ENCODE peak calls at places on chromosomes 12 and 14, in nine cellular contexts. One of them, this sample, is unnamed.

GRCh38 chr12:48787791-48788521 is 933 bp downstream of the ADCY6 start:
- DNase-seq in stimulated activated naive B cell treated with anti-CD40 and anti-IgM and Interleukin-4, amounts not matched to agents 10 μg/mL and 1 μg/mL and 100 μg/mL, for 72 hours: no peak
- DNase-seq in T-helper 2 cell treated with Interferon-gamma antibody and Interleukin-4, amounts not matched to agents 5 μg/mL and 100 μg/mL, for 36 hours: no peak
- DNase-seq in CD8-positive, alpha-beta memory T cell: no peak
- DNase-seq in activated CD4-positive, alpha-beta T cell treated with anti-CD3 and anti-CD28 coated beads for 36 hours: no peak
- DNase-seq in left ventricle myocardium inferior: no peak
- DNase-seq in CD4-positive, CD25-positive, alpha-beta regulatory T cell: no peak
- DNase-seq in transverse colon: no peak
- DNase-seq in T follicular helper cell: no peak
- DNase-seq in this sample: no peak

GRCh38 chr12:124386661-124387509 is 92.0 kb downstream of the RFLNA start:
- DNase-seq in stimulated activated naive B cell treated with anti-CD40 and anti-IgM and Interleukin-4, amounts not matched to agents 10 μg/mL and 1 μg/mL and 100 μg/mL, for 72 hours: no peak
- DNase-seq in T-helper 2 cell treated with Interferon-gamma antibody and Interleukin-4, amounts not matched to agents 5 μg/mL and 100 μg/mL, for 36 hours: no peak
- DNase-seq in CD8-positive, alpha-beta memory T cell: no peak
- DNase-seq in activated CD4-positive, alpha-beta T cell treated with anti-CD3 and anti-CD28 coated beads for 36 hours: no peak
- DNase-seq in left ventricle myocardium inferior: peak; percentile 63
- DNase-seq in CD4-positive, CD25-positive, alpha-beta regulatory T cell: no peak
- DNase-seq in transverse colon: no peak
- DNase-seq in T follicular helper cell: no peak
- DNase-seq in this sample: no peak

GRCh38 chr14:78593949-78594348 is 423.8 kb downstream of the NRXN3 start:
- DNase-seq in stimulated activated naive B cell treated with anti-CD40 and anti-IgM and Interleukin-4, amounts not matched to agents 10 μg/mL and 1 μg/mL and 100 μg/mL, for 72 hours: no peak
- DNase-seq in T-helper 2 cell treated with Interferon-gamma antibody and Interleukin-4, amounts not matched to agents 5 μg/mL and 100 μg/mL, for 36 hours: no peak
- DNase-seq in CD8-positive, alpha-beta memory T cell: no peak
- DNase-seq in activated CD4-positive, alpha-beta T cell treated with anti-CD3 and anti-CD28 coated beads for 36 hours: no peak
- DNase-seq in left ventricle myocardium inferior: no peak
- DNase-seq in CD4-positive, CD25-positive, alpha-beta regulatory T cell: no peak
- DNase-seq in transverse colon: no peak
- DNase-seq in T follicular helper cell: no peak
- DNase-seq in this sample: no peak

GRCh38 chr12:71742998-71743397 is 11.7 kb upstream of the RAB21 start:
- DNase-seq in stimulated activated naive B cell treated with anti-CD40 and anti-IgM and Interleukin-4, amounts not matched to agents 10 μg/mL and 1 μg/mL and 100 μg/mL, for 72 hours: no peak
- DNase-seq in T-helper 2 cell treated with Interferon-gamma antibody and Interleukin-4, amounts not matched to agents 5 μg/mL and 100 μg/mL, for 36 hours: no peak
- DNase-seq in CD8-positive, alpha-beta memory T cell: no peak
- DNase-seq in activated CD4-positive, alpha-beta T cell treated with anti-CD3 and anti-CD28 coated beads for 36 hours: no peak
- DNase-seq in left ventricle myocardium inferior: no peak
- DNase-seq in CD4-positive, CD25-positive, alpha-beta regulatory T cell: no peak
- DNase-seq in transverse colon: no peak
- DNase-seq in T follicular helper cell: no peak
- DNase-seq in this sample: no peak

GRCh38 chr12:92570056-92570753 is 132.6 kb upstream of the PLEKHG7 start:
- DNase-seq in stimulated activated naive B cell treated with anti-CD40 and anti-IgM and Interleukin-4, amounts not matched to agents 10 μg/mL and 1 μg/mL and 100 μg/mL, for 72 hours: peak; percentile 46
- DNase-seq in T-helper 2 cell treated with Interferon-gamma antibody and Interleukin-4, amounts not matched to agents 5 μg/mL and 100 μg/mL, for 36 hours: peak; percentile 24
- DNase-seq in CD8-positive, alpha-beta memory T cell: no peak
- DNase-seq in activated CD4-positive, alpha-beta T cell treated with anti-CD3 and anti-CD28 coated beads for 36 hours: peak; percentile 58
- DNase-seq in left ventricle myocardium inferior: no peak
- DNase-seq in CD4-positive, CD25-positive, alpha-beta regulatory T cell: peak; percentile 15
- DNase-seq in transverse colon: peak; percentile 64
- DNase-seq in T follicular helper cell: peak; percentile 20
- DNase-seq in this sample: peak; percentile 70

GRCh38 chr12:57837779-57838562 is 8.6 kb downstream of the CTDSP2 start:
- DNase-seq in stimulated activated naive B cell treated with anti-CD40 and anti-IgM and Interleukin-4, amounts not matched to agents 10 μg/mL and 1 μg/mL and 100 μg/mL, for 72 hours: no peak
- DNase-seq in T-helper 2 cell treated with Interferon-gamma antibody and Interleukin-4, amounts not matched to agents 5 μg/mL and 100 μg/mL, for 36 hours: no peak
- DNase-seq in CD8-positive, alpha-beta memory T cell: no peak
- DNase-seq in activated CD4-positive, alpha-beta T cell treated with anti-CD3 and anti-CD28 coated beads for 36 hours: no peak
- DNase-seq in left ventricle myocardium inferior: peak; percentile 43
- DNase-seq in CD4-positive, CD25-positive, alpha-beta regulatory T cell: no peak
- DNase-seq in transverse colon: no peak
- DNase-seq in T follicular helper cell: no peak
- DNase-seq in this sample: no peak

GRCh38 chr12:52555577-52555976 is 2.6 kb upstream of the KRT71 start:
- DNase-seq in stimulated activated naive B cell treated with anti-CD40 and anti-IgM and Interleukin-4, amounts not matched to agents 10 μg/mL and 1 μg/mL and 100 μg/mL, for 72 hours: no peak
- DNase-seq in T-helper 2 cell treated with Interferon-gamma antibody and Interleukin-4, amounts not matched to agents 5 μg/mL and 100 μg/mL, for 36 hours: no peak
- DNase-seq in CD8-positive, alpha-beta memory T cell: peak; percentile 15
- DNase-seq in activated CD4-positive, alpha-beta T cell treated with anti-CD3 and anti-CD28 coated beads for 36 hours: no peak
- DNase-seq in left ventricle myocardium inferior: no peak
- DNase-seq in CD4-positive, CD25-positive, alpha-beta regulatory T cell: no peak
- DNase-seq in transverse colon: no peak
- DNase-seq in T follicular helper cell: no peak
- DNase-seq in this sample: no peak

GRCh38 chr14:23884541-23884904 is 69.0 kb upstream of the DHRS4 start:
- DNase-seq in stimulated activated naive B cell treated with anti-CD40 and anti-IgM and Interleukin-4, amounts not matched to agents 10 μg/mL and 1 μg/mL and 100 μg/mL, for 72 hours: no peak
- DNase-seq in T-helper 2 cell treated with Interferon-gamma antibody and Interleukin-4, amounts not matched to agents 5 μg/mL and 100 μg/mL, for 36 hours: no peak
- DNase-seq in CD8-positive, alpha-beta memory T cell: no peak
- DNase-seq in activated CD4-positive, alpha-beta T cell treated with anti-CD3 and anti-CD28 coated beads for 36 hours: no peak
- DNase-seq in left ventricle myocardium inferior: no peak
- DNase-seq in CD4-positive, CD25-positive, alpha-beta regulatory T cell: no peak
- DNase-seq in transverse colon: no peak
- DNase-seq in T follicular helper cell: no peak
- DNase-seq in this sample: no peak

GRCh38 chr14:36550899-36551298 is 30.9 kb upstream of the NKX2-1 start:
- DNase-seq in stimulated activated naive B cell treated with anti-CD40 and anti-IgM and Interleukin-4, amounts not matched to agents 10 μg/mL and 1 μg/mL and 100 μg/mL, for 72 hours: no peak
- DNase-seq in T-helper 2 cell treated with Interferon-gamma antibody and Interleukin-4, amounts not matched to agents 5 μg/mL and 100 μg/mL, for 36 hours: no peak
- DNase-seq in CD8-positive, alpha-beta memory T cell: no peak
- DNase-seq in activated CD4-positive, alpha-beta T cell treated with anti-CD3 and anti-CD28 coated beads for 36 hours: no peak
- DNase-seq in left ventricle myocardium inferior: no peak
- DNase-seq in CD4-positive, CD25-positive, alpha-beta regulatory T cell: no peak
- DNase-seq in transverse colon: no peak
- DNase-seq in T follicular helper cell: no peak
- DNase-seq in this sample: no peak

GRCh38 chr12:97757431-97758091 is 295.0 kb downstream of the RMST start:
- DNase-seq in stimulated activated naive B cell treated with anti-CD40 and anti-IgM and Interleukin-4, amounts not matched to agents 10 μg/mL and 1 μg/mL and 100 μg/mL, for 72 hours: no peak
- DNase-seq in T-helper 2 cell treated with Interferon-gamma antibody and Interleukin-4, amounts not matched to agents 5 μg/mL and 100 μg/mL, for 36 hours: no peak
- DNase-seq in CD8-positive, alpha-beta memory T cell: no peak
- DNase-seq in activated CD4-positive, alpha-beta T cell treated with anti-CD3 and anti-CD28 coated beads for 36 hours: no peak
- DNase-seq in left ventricle myocardium inferior: no peak
- DNase-seq in CD4-positive, CD25-positive, alpha-beta regulatory T cell: no peak
- DNase-seq in transverse colon: no peak
- DNase-seq in T follicular helper cell: no peak
- DNase-seq in this sample: no peak

GRCh38 chr12:24596768-24597388 is 352.0 kb downstream of the BCAT1 start:
- DNase-seq in stimulated activated naive B cell treated with anti-CD40 and anti-IgM and Interleukin-4, amounts not matched to agents 10 μg/mL and 1 μg/mL and 100 μg/mL, for 72 hours: no peak
- DNase-seq in T-helper 2 cell treated with Interferon-gamma antibody and Interleukin-4, amounts not matched to agents 5 μg/mL and 100 μg/mL, for 36 hours: no peak
- DNase-seq in CD8-positive, alpha-beta memory T cell: no peak
- DNase-seq in activated CD4-positive, alpha-beta T cell treated with anti-CD3 and anti-CD28 coated beads for 36 hours: no peak
- DNase-seq in left ventricle myocardium inferior: no peak
- DNase-seq in CD4-positive, CD25-positive, alpha-beta regulatory T cell: no peak
- DNase-seq in transverse colon: no peak
- DNase-seq in T follicular helper cell: no peak
- DNase-seq in this sample: no peak

GRCh38 chr12:61107118-61107517 is 1153.1 kb upstream of the USP15 start:
- DNase-seq in stimulated activated naive B cell treated with anti-CD40 and anti-IgM and Interleukin-4, amounts not matched to agents 10 μg/mL and 1 μg/mL and 100 μg/mL, for 72 hours: no peak
- DNase-seq in T-helper 2 cell treated with Interferon-gamma antibody and Interleukin-4, amounts not matched to agents 5 μg/mL and 100 μg/mL, for 36 hours: no peak
- DNase-seq in CD8-positive, alpha-beta memory T cell: no peak
- DNase-seq in activated CD4-positive, alpha-beta T cell treated with anti-CD3 and anti-CD28 coated beads for 36 hours: no peak
- DNase-seq in left ventricle myocardium inferior: no peak
- DNase-seq in CD4-positive, CD25-positive, alpha-beta regulatory T cell: no peak
- DNase-seq in transverse colon: no peak
- DNase-seq in T follicular helper cell: no peak
- DNase-seq in this sample: no peak

GRCh38 chr12:70217416-70217815 is 25.8 kb upstream of the CNOT2 start:
- DNase-seq in stimulated activated naive B cell treated with anti-CD40 and anti-IgM and Interleukin-4, amounts not matched to agents 10 μg/mL and 1 μg/mL and 100 μg/mL, for 72 hours: no peak
- DNase-seq in T-helper 2 cell treated with Interferon-gamma antibody and Interleukin-4, amounts not matched to agents 5 μg/mL and 100 μg/mL, for 36 hours: no peak
- DNase-seq in CD8-positive, alpha-beta memory T cell: no peak
- DNase-seq in activated CD4-positive, alpha-beta T cell treated with anti-CD3 and anti-CD28 coated beads for 36 hours: no peak
- DNase-seq in left ventricle myocardium inferior: no peak
- DNase-seq in CD4-positive, CD25-positive, alpha-beta regulatory T cell: no peak
- DNase-seq in transverse colon: no peak
- DNase-seq in T follicular helper cell: no peak
- DNase-seq in this sample: no peak

GRCh38 chr12:45415393-45415817 is 199.5 kb downstream of the ANO6 start:
- DNase-seq in stimulated activated naive B cell treated with anti-CD40 and anti-IgM and Interleukin-4, amounts not matched to agents 10 μg/mL and 1 μg/mL and 100 μg/mL, for 72 hours: peak; percentile 35
- DNase-seq in T-helper 2 cell treated with Interferon-gamma antibody and Interleukin-4, amounts not matched to agents 5 μg/mL and 100 μg/mL, for 36 hours: peak; percentile 48
- DNase-seq in CD8-positive, alpha-beta memory T cell: no peak
- DNase-seq in activated CD4-positive, alpha-beta T cell treated with anti-CD3 and anti-CD28 coated beads for 36 hours: peak; percentile 64
- DNase-seq in left ventricle myocardium inferior: peak; percentile 34
- DNase-seq in CD4-positive, CD25-positive, alpha-beta regulatory T cell: no peak
- DNase-seq in transverse colon: no peak
- DNase-seq in T follicular helper cell: no peak
- DNase-seq in this sample: no peak

GRCh38 chr14:56524971-56525677 is 54.5 kb upstream of the TMEM260 start:
- DNase-seq in stimulated activated naive B cell treated with anti-CD40 and anti-IgM and Interleukin-4, amounts not matched to agents 10 μg/mL and 1 μg/mL and 100 μg/mL, for 72 hours: no peak
- DNase-seq in T-helper 2 cell treated with Interferon-gamma antibody and Interleukin-4, amounts not matched to agents 5 μg/mL and 100 μg/mL, for 36 hours: no peak
- DNase-seq in CD8-positive, alpha-beta memory T cell: no peak
- DNase-seq in activated CD4-positive, alpha-beta T cell treated with anti-CD3 and anti-CD28 coated beads for 36 hours: no peak
- DNase-seq in left ventricle myocardium inferior: no peak
- DNase-seq in CD4-positive, CD25-positive, alpha-beta regulatory T cell: no peak
- DNase-seq in transverse colon: no peak
- DNase-seq in T follicular helper cell: no peak
- DNase-seq in this sample: no peak

This sample was measured in ureter.